ENCODE peak calls at places on chromosomes 11 and 22, in eight cellular contexts. M, B, T, Y, E, N, Q and H are unnamed samples.
A peak's percentile ranks its signal among the peaks of the same experiment; 100 is the strongest.

GRCh38 chr11:113896156-113896879 is 8.3 kb upstream of the HTR3B start:
- DNase-seq in M (peak; percentile 45), B (no peak), T (peak; percentile 30), Y (peak; percentile 39), E (peak; percentile 22), N (peak; percentile 34), Q (peak; percentile 37), H (no peak)

GRCh38 chr11:14235701-14236100 is 123.3 kb downstream of the RRAS2 start:
- DNase-seq in M (no peak), B (no peak), T (no peak), Y (no peak), E (no peak), N (no peak), Q (no peak), H (no peak)

GRCh38 chr22:23984430-23984829 is 4.5 kb downstream of the GSTT2 start:
- DNase-seq in M (no peak), B (no peak), T (no peak), Y (no peak), E (peak; percentile 58), N (peak; percentile 34), Q (no peak), H (no peak)

GRCh38 chr22:24523873-24524272 is 28.7 kb downstream of the UPB1 start:
- DNase-seq in M (no peak), B (no peak), T (no peak), Y (no peak), E (no peak), N (peak; percentile 45), Q (peak; percentile 32), H (no peak)

GRCh38 chr22:35634015-35634414 is 14.2 kb upstream of the APOL6 start:
- DNase-seq in M (no peak), B (no peak), T (no peak), Y (no peak), E (peak; percentile 33), N (no peak), Q (no peak), H (no peak)

GRCh38 chr11:41222236-41222635 is 237.2 kb downstream of the LRRC4C start:
- DNase-seq in M (no peak), B (no peak), T (no peak), Y (no peak), E (no peak), N (no peak), Q (no peak), H (no peak)

GRCh38 chr11:45650166-45651095 is 15.0 kb downstream of the CHST1 start:
- DNase-seq in M (no peak), B (no peak), T (no peak), Y (no peak), E (no peak), N (no peak), Q (no peak), H (no peak)

GRCh38 chr11:75812542-75813040 is 2.4 kb upstream of the UVRAG start:
- DNase-seq in M (no peak), B (no peak), T (no peak), Y (no peak), E (no peak), N (peak; percentile 28), Q (no peak), H (no peak)

GRCh38 chr11:116614306-116615210 is 158.2 kb downstream of the BUD13 start:
- DNase-seq in M (no peak), B (no peak), T (no peak), Y (no peak), E (no peak), N (no peak), Q (no peak), H (no peak)

DNA sequence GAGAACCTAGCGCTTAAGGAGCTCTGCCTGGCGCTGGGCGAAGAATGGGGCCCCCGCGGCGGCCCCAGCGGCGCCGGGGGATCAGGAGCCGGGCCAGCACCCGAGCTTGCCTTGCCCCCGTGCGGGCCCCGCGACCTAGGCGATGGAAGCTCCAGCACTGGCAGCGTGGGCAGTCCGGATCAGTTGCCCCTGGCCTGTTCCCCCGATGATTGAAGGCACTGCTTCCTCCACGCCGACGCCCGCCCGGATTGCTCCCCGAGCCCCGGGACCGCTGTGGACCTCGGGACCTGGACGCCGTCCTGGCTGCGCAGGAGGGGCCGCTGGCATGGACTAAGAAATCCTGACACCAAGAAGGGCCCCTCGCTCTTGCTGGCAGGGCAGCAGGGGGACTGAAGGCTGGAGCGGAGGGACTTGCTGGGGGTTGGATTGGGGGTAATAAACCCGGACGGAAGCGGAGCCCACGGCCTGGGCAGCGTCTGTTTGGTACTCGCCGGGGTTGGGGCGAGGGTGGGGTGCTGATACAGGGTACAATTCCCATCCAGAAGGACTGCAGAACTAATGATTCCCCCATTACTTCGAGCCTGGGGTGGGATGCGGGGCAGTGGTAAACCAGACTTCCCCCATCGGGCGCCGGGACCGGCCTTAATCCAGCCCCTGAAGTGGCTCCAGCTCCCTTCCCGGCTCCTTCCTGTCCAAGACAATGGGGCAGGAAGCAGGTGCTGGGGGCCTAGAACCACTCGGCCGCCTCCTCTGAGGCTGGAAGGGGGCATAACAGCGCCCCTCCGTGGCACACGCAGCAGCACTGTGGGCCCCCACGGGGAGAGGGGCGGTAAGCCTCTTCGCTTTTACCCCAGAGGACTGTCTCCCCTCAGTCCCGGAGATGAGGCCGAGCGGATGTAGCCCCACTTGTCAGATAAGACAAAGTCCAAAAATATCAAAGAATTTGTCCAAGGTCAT is 985 bp downstream of the CCDC85B start:
- DNase-seq in M (no peak), B (no peak), T (peak; percentile 65), Y (no peak), E (peak; percentile 52), N (peak; percentile 89), Q (no peak), H (peak; percentile 50)
- TF ChIP-seq POLR2A in M (no peak), B (peak; percentile 11), T (peak; percentile 13), Y (peak; percentile 17), E (peak; percentile 7), N (peak; percentile 96), Q (no peak), H (peak; percentile 12)

GRCh38 chr11:23704183-23704582 is 792.7 kb upstream of the LUZP2 start:
- DNase-seq in M (no peak), B (no peak), T (no peak), Y (no peak), E (no peak), N (no peak), Q (no peak), H (no peak)
- H3K4me1 ChIP-seq in M (no peaks in the 10 kb centered on the region), B (no peaks in the 10 kb centered on the region), T (no peaks in the 10 kb centered on the region), Y (no peaks in the 10 kb centered on the region), E (no peaks in the 10 kb centered on the region), N (no peaks in the 10 kb centered on the region), Q (no peaks in the 10 kb centered on the region), H (no peaks in the 10 kb centered on the region)

GRCh38 chr11:1748467-1749019 is 1.9 kb downstream of the IFITM10 start:
- DNase-seq in M (no peak), B (no peak), T (no peak), Y (no peak), E (no peak), N (no peak), Q (no peak), H (peak; percentile 88)

GRCh38 chr11:1750840-1751520 is 585 bp upstream of the IFITM10 start:
- DNase-seq in M (no peak), B (no peak), T (no peak), Y (peak; percentile 8), E (no peak), N (no peak), Q (no peak), H (peak; percentile 72)

GRCh38 chr11:1750481-1750839 is at the start of gene IFITM10:
- DNase-seq in M (no peak), B (no peak), T (peak; percentile 73), Y (peak; percentile 27), E (no peak), N (no peak), Q (peak; percentile 52), H (no peak)

GRCh38 chr11:1749020-1749758 is 1.2 kb downstream of the IFITM10 start:
- DNase-seq in M (no peak), B (no peak), T (peak; percentile 46), Y (peak; percentile 9), E (no peak), N (no peak), Q (no peak), H (peak; percentile 21)

GRCh38 chr11:1749787-1750351 is 526 bp downstream of the IFITM10 start:
- DNase-seq in M (no peak), B (no peak), T (peak; percentile 42), Y (peak; percentile 11), E (no peak), N (no peak), Q (no peak), H (no peak)
- TF ChIP-seq POLR2A in M (no peak), B (no peak), T (no peak), Y (peak; percentile 33), E (no peak), N (no peak), Q (no peak), H (no peak)

GRCh38 chr11:122698390-122698789 is 42.9 kb downstream of the UBASH3B start:
- DNase-seq in M (no peak), B (no peak), T (no peak), Y (no peak), E (no peak), N (no peak), Q (no peak), H (no peak)
- H3K4me1 ChIP-seq in M (no peaks in the 10 kb centered on the region), B (no peaks in the 10 kb centered on the region), T (no peaks in the 10 kb centered on the region), Y (no peaks in the 10 kb centered on the region), E (peaks cover 19% of the 10 kb centered on the region), N (peaks cover 13% of the 10 kb centered on the region), Q (no peaks in the 10 kb centered on the region), H (no peaks in the 10 kb centered on the region)